ENCODE peak calls at places on chromosome 5, in five cellular contexts. J, K, D, Q and G are unnamed samples.

GRCh38 chr5:2914022-2914661 is 162.7 kb upstream of the IRX2 start:
- DNase-seq in J (no peak), K (no peak), D (no peak), Q (no peak), G (no peak)

GRCh38 chr5:74946471-74946870 is 80.3 kb upstream of the FAM169A start:
- DNase-seq in J (no peak), K (no peak), D (no peak), Q (no peak), G (no peak)

GRCh38 chr5:89087551-89088318 is 204.8 kb upstream of the MEF2C start:
- DNase-seq in J (no peak), K (no peak), D (no peak), Q (no peak), G (no peak)

GRCh38 chr5:98065261-98065909 is 708.1 kb upstream of the RGMB start:
- DNase-seq in J (peak; percentile 49), K (no peak), D (no peak), Q (no peak), G (no peak)

GRCh38 chr5:125129151-125129806 is 382.8 kb upstream of the ZNF608 start:
- DNase-seq in J (peak; percentile 28), K (no peak), D (no peak), Q (no peak), G (no peak)

GRCh38 chr5:15932066-15932465 is 247.5 kb downstream of the MARCHF11 start:
- DNase-seq in J (no peak), K (no peak), D (no peak), Q (no peak), G (no peak)

GRCh38 chr5:39702928-39703327 is 278.1 kb upstream of the DAB2 start:
- DNase-seq in J (no peak), K (no peak), D (no peak), Q (no peak), G (no peak)

GRCh38 chr5:128213340-128213739 is 129.8 kb downstream of the SLC12A2 start:
- DNase-seq in J (peak; percentile 68), K (peak; percentile 33), D (no peak), Q (peak; percentile 79), G (peak; percentile 33)

GRCh38 chr5:52604151-52604550 is 183.6 kb upstream of the ITGA1 start:
- DNase-seq in J (no peak), K (no peak), D (no peak), Q (no peak), G (no peak)

GRCh38 chr5:172840778-172841154 is 6.7 kb downstream of the ERGIC1 start:
- DNase-seq in J (no peak), K (no peak), D (no peak), Q (no peak), G (no peak)

GRCh38 chr5:159032656-159033350 is 66.9 kb downstream of the EBF1 start:
- DNase-seq in J (no peak), K (no peak), D (no peak), Q (no peak), G (no peak)

GRCh38 chr5:130270786-130271185 is 366.5 kb downstream of the CHSY3 start:
- DNase-seq in J (no peak), K (no peak), D (no peak), Q (no peak), G (no peak)

GRCh38 chr5:55030220-55030619 is 6.2 kb downstream of the GZMK start:
- DNase-seq in J (no peak), K (no peak), D (no peak), Q (no peak), G (no peak)

GRCh38 chr5:10479226-10479721 is 37.6 kb downstream of the ROPN1L start:
- DNase-seq in J (no peak), K (no peak), D (no peak), Q (no peak), G (no peak)

GRCh38 chr5:147949711-147950573 is 43.6 kb upstream of the C5orf46 start:
- DNase-seq in J (peak; percentile 63), K (no peak), D (no peak), Q (no peak), G (peak; percentile 1)

GRCh38 chr5:18965893-18966292 is 1022.1 kb downstream of the CDH18 start:
- DNase-seq in J (no peak), K (no peak), D (no peak), Q (no peak), G (no peak)

GRCh38 chr5:18967637-18968036 is 1020.4 kb downstream of the CDH18 start:
- DNase-seq in J (no peak), K (no peak), D (no peak), Q (no peak), G (no peak)

GRCh38 chr5:18972244-18972643 is 1015.8 kb downstream of the CDH18 start:
- DNase-seq in J (no peak), K (no peak), D (no peak), Q (no peak), G (no peak)

GRCh38 chr5:18968966-18969365 is 1019.0 kb downstream of the CDH18 start:
- DNase-seq in J (no peak), K (no peak), D (no peak), Q (no peak), G (no peak)

GRCh38 chr5:18970000-18970399 is 1018.0 kb downstream of the CDH18 start:
- DNase-seq in J (no peak), K (no peak), D (no peak), Q (no peak), G (no peak)
- H3K9me3 ChIP-seq in J (peaks cover 4% of the 10 kb centered on the region), K (no peaks in the 10 kb centered on the region), D (no peaks in the 10 kb centered on the region), Q (no peaks in the 10 kb centered on the region), G (no peaks in the 10 kb centered on the region)

DNA sequence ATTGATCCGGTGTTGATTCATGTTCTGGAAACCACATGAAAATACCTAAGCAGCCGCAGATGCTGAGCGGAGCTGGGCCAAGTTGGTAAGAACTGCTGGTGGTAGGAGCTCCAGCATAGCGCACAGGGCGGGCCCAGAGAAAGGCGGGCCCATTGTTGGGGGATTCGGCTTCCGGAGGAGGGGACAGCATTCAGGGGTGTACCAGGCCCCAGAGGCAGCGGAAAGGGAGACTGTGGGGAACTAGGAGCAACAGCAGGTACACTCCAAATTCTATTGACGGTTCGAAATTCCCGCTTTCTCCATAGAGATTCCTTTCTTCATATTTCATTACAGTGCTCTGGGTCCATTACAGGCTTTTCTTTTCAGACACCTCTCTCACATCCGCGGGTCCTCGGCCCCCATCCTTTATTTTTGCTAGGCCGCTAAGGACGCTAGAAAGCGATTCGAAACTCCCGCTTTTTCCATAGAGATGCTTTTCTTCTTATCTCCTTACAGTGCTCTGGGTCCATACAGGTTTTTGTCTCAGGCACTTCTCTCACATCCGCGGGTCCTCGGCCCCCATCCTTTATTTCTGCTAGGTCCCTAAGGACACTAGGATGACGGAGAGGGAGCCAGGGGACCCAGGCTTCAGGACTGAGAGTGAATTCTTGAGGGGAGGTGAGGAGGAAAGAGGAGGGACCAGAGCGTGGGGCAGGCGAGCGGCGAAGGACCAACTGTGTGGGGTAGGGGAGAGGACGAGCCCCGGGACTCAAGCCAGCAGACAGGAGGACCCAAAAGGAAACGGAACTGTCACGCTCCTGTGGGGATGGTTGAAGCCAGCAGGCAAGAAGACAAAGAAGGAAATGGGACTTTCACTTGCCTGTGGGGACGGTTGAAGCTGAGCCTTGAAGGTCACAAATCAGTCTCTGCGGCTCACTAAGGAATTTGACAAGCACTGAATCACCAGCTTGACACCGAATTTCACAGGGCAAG is at the start of gene CCDC152:
- DNase-seq in J (no peak), K (peak; percentile 30), D (no peak), Q (peak; percentile 24), G (peak; percentile 52)
- H3K4me3 ChIP-seq in J (peak within 1 kb of the TSS; percentile 27), K (peak within 1 kb of the TSS; percentile 76), D (peak within 1 kb of the TSS; percentile 55), Q (no peak within 1 kb of the TSS), G (peak within 1 kb of the TSS; percentile 49)

DNA sequence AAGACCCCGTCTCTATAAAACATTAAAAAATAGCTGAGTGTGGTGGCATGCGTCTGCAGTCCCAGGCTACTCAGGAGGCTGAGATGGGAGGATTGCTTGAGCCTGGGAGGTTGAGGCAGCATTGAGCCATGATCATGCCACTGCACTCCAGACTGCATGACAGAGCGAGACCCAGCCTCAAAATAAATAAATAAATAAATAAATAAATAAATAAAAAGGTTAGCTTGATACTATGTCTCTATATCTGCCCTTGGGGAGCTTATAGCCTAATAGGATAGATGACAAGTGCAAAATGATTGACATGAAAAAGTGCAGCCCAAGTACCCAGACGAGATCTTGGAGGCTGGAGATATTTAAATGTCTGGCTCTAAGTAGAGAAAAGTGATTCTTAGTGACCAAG is 122.6 kb downstream of the PDE4D start:
- DNase-seq in J (no peak), K (no peak), D (no peak), Q (no peak), G (no peak)
- H3K27me3 ChIP-seq in J (no peaks in the 10 kb centered on the region), K (peaks cover 7% of the 10 kb centered on the region), D (no peaks in the 10 kb centered on the region), Q (peaks cover 10% of the 10 kb centered on the region), G (peaks cover 3% of the 10 kb centered on the region)

GRCh38 chr5:174876-175465 is 16.3 kb upstream of the LRRC14B start:
- DNase-seq in J (no peak), K (no peak), D (no peak), Q (no peak), G (no peak)
- H3K9me3 ChIP-seq in J (no peaks in the 10 kb centered on the region), K (no peaks in the 10 kb centered on the region), D (no peaks in the 10 kb centered on the region), Q (no peaks in the 10 kb centered on the region), G (no peaks in the 10 kb centered on the region)

GRCh38 chr5:171029401-171029800 is 167.6 kb downstream of the RANBP17 start:
- DNase-seq in J (no peak), K (no peak), D (no peak), Q (no peak), G (no peak)

GRCh38 chr5:171024084-171024483 is 162.3 kb downstream of the RANBP17 start:
- DNase-seq in J (no peak), K (no peak), D (no peak), Q (no peak), G (no peak)

DNA sequence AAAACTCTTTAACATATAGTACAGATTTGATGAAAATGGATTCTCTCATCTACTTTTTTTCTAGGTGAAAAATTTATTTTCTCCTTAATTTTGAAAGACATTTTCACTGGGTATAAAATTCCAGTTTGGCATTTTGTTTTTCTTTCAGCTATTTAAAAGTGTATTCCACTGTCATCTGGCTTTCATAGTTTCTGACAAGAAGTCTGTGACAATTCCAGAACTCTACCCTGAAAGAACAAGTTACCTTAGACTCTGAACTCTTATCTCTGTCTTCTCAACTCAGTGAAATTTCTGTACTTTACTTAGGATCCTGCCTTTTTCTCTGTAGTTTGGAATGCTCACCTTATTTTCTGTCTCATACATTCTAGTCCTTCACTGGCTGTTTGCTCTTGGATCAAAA is 161.7 kb downstream of the RANBP17 start:
- DNase-seq in J (no peak), K (no peak), D (no peak), Q (no peak), G (no peak)
- H3K4me3 ChIP-seq in J (no peak overlapping the region), K (no peak overlapping the region), D (no peak overlapping the region), Q (no peak overlapping the region), G (no peak overlapping the region)

GRCh38 chr5:38404236-38404635 is 145.9 kb downstream of the EGFLAM start:
- DNase-seq in J (no peak), K (no peak), D (no peak), Q (no peak), G (no peak)
- H3K27me3 ChIP-seq in J (no peaks in the 10 kb centered on the region), K (peaks cover 2% of the 10 kb centered on the region), D (no peaks in the 10 kb centered on the region), Q (peaks cover 7% of the 10 kb centered on the region), G (no peaks in the 10 kb centered on the region)

GRCh38 chr5:180848265-180848664 is 12.8 kb downstream of the ZFP62 start:
- DNase-seq in J (no peak), K (no peak), D (no peak), Q (no peak), G (no peak)
- H3K9me3 ChIP-seq in J (peaks cover 28% of the 10 kb centered on the region), K (peaks cover 31% of the 10 kb centered on the region), D (peaks cover 25% of the 10 kb centered on the region), Q (no peaks in the 10 kb centered on the region), G (peaks cover 29% of the 10 kb centered on the region)